ENCODE peak calls at places on chromosomes 13 and 19, in nine cellular contexts. One of them, this sample, is unnamed.

GRCh38 chr19:17406039-17406886 is 833 bp upstream of the BST2 start:
- DNase-seq in heart left ventricle: no peak
- DNase-seq in posterior cingulate gyrus: no peak
- DNase-seq in pancreas: no peak
- DNase-seq in stimulated activated CD4-positive, alpha-beta T cell treated with anti-CD3 and anti-CD28 coated beads, TNF-alpha, amount 100 ng/mL, for 24 hours: no peak
- DNase-seq in NCI-H2081: no peak
- DNase-seq in breast epithelium: no peak
- DNase-seq in NCI-H774: no peak
- DNase-seq in mucosa of descending colon: no peak
- DNase-seq in this sample: no peak

GRCh38 chr13:30720470-30720869 is 14.9 kb upstream of the ALOX5AP start:
- DNase-seq in NCI-H2081: no peak
- DNase-seq in pancreas: no peak
- DNase-seq in mucosa of descending colon: no peak
- DNase-seq in stimulated activated CD4-positive, alpha-beta T cell treated with anti-CD3 and anti-CD28 coated beads, TNF-alpha, amount 100 ng/mL, for 24 hours: no peak
- DNase-seq in heart left ventricle: no peak
- DNase-seq in posterior cingulate gyrus: no peak
- DNase-seq in NCI-H774: no peak
- DNase-seq in breast epithelium: no peak
- DNase-seq in this sample: no peak

GRCh38 chr19:3413796-3414327 is 47.5 kb downstream of the NFIC start:
- DNase-seq in posterior cingulate gyrus: no peak
- DNase-seq in NCI-H774: peak
- DNase-seq in mucosa of descending colon: no peak
- DNase-seq in heart left ventricle: no peak
- DNase-seq in stimulated activated CD4-positive, alpha-beta T cell treated with anti-CD3 and anti-CD28 coated beads, TNF-alpha, amount 100 ng/mL, for 24 hours: no peak
- DNase-seq in NCI-H2081: peak
- DNase-seq in pancreas: no peak
- DNase-seq in breast epithelium: no peak
- DNase-seq in this sample: no peak

GRCh38 chr13:30463820-30464495 is 1.8 kb downstream of the HMGB1 start:
- DNase-seq in heart left ventricle: peak
- DNase-seq in NCI-H774: no peak
- DNase-seq in stimulated activated CD4-positive, alpha-beta T cell treated with anti-CD3 and anti-CD28 coated beads, TNF-alpha, amount 100 ng/mL, for 24 hours: peak
- DNase-seq in posterior cingulate gyrus: peak
- DNase-seq in breast epithelium: peak
- DNase-seq in NCI-H2081: peak
- DNase-seq in mucosa of descending colon: peak
- DNase-seq in pancreas: peak
- DNase-seq in this sample: peak

GRCh38 chr19:45935267-45935666 is 20.7 kb upstream of the NANOS2 start:
- DNase-seq in posterior cingulate gyrus: no peak
- DNase-seq in breast epithelium: no peak
- DNase-seq in pancreas: no peak
- DNase-seq in stimulated activated CD4-positive, alpha-beta T cell treated with anti-CD3 and anti-CD28 coated beads, TNF-alpha, amount 100 ng/mL, for 24 hours: no peak
- DNase-seq in heart left ventricle: no peak
- DNase-seq in NCI-H774: no peak
- DNase-seq in mucosa of descending colon: no peak
- DNase-seq in NCI-H2081: no peak
- DNase-seq in this sample: no peak

GRCh38 chr13:79604752-79605151 is 123.8 kb downstream of the NDFIP2 start:
- DNase-seq in mucosa of descending colon: no peak
- DNase-seq in posterior cingulate gyrus: no peak
- DNase-seq in heart left ventricle: no peak
- DNase-seq in NCI-H774: no peak
- DNase-seq in breast epithelium: no peak
- DNase-seq in stimulated activated CD4-positive, alpha-beta T cell treated with anti-CD3 and anti-CD28 coated beads, TNF-alpha, amount 100 ng/mL, for 24 hours: no peak
- DNase-seq in NCI-H2081: no peak
- DNase-seq in pancreas: no peak
- DNase-seq in this sample: no peak

GRCh38 chr13:48561461-48562224 is 28.8 kb upstream of the RCBTB2 start:
- DNase-seq in stimulated activated CD4-positive, alpha-beta T cell treated with anti-CD3 and anti-CD28 coated beads, TNF-alpha, amount 100 ng/mL, for 24 hours: no peak
- DNase-seq in pancreas: no peak
- DNase-seq in mucosa of descending colon: no peak
- DNase-seq in NCI-H774: no peak
- DNase-seq in breast epithelium: no peak
- DNase-seq in heart left ventricle: no peak
- DNase-seq in posterior cingulate gyrus: no peak
- DNase-seq in NCI-H2081: no peak
- DNase-seq in this sample: no peak

GRCh38 chr19:3062165-3063105 is at the start of gene TLE5:
- DNase-seq in NCI-H774: peak
- DNase-seq in posterior cingulate gyrus: peak
- DNase-seq in pancreas: peak
- DNase-seq in NCI-H2081: peak
- DNase-seq in mucosa of descending colon: peak
- DNase-seq in stimulated activated CD4-positive, alpha-beta T cell treated with anti-CD3 and anti-CD28 coated beads, TNF-alpha, amount 100 ng/mL, for 24 hours: peak
- DNase-seq in breast epithelium: no peak
- DNase-seq in heart left ventricle: peak
- DNase-seq in this sample: peak

GRCh38 chr13:81745391-81745790 is 1404.5 kb upstream of the SPRY2 start:
- DNase-seq in breast epithelium: no peak
- DNase-seq in heart left ventricle: no peak
- DNase-seq in stimulated activated CD4-positive, alpha-beta T cell treated with anti-CD3 and anti-CD28 coated beads, TNF-alpha, amount 100 ng/mL, for 24 hours: no peak
- DNase-seq in NCI-H2081: no peak
- DNase-seq in NCI-H774: no peak
- DNase-seq in mucosa of descending colon: no peak
- DNase-seq in posterior cingulate gyrus: no peak
- DNase-seq in pancreas: no peak
- DNase-seq in this sample: no peak

GRCh38 chr13:85314686-85315085 is 484.5 kb downstream of the SLITRK6 start:
- DNase-seq in stimulated activated CD4-positive, alpha-beta T cell treated with anti-CD3 and anti-CD28 coated beads, TNF-alpha, amount 100 ng/mL, for 24 hours: no peak
- DNase-seq in NCI-H774: no peak
- DNase-seq in heart left ventricle: no peak
- DNase-seq in pancreas: no peak
- DNase-seq in NCI-H2081: no peak
- DNase-seq in breast epithelium: no peak
- DNase-seq in mucosa of descending colon: no peak
- DNase-seq in posterior cingulate gyrus: no peak
- DNase-seq in this sample: no peak

GRCh38 chr19:18278521-18279265 is 2.7 kb downstream of the JUND start:
- DNase-seq in posterior cingulate gyrus: no peak
- DNase-seq in NCI-H2081: no peak
- DNase-seq in mucosa of descending colon: peak
- DNase-seq in breast epithelium: peak
- DNase-seq in stimulated activated CD4-positive, alpha-beta T cell treated with anti-CD3 and anti-CD28 coated beads, TNF-alpha, amount 100 ng/mL, for 24 hours: no peak
- DNase-seq in NCI-H774: no peak
- DNase-seq in heart left ventricle: no peak
- DNase-seq in pancreas: no peak
- DNase-seq in this sample: no peak

GRCh38 chr13:26601669-26602068 is 44.2 kb downstream of the WASF3 start:
- DNase-seq in breast epithelium: no peak
- DNase-seq in mucosa of descending colon: no peak
- DNase-seq in stimulated activated CD4-positive, alpha-beta T cell treated with anti-CD3 and anti-CD28 coated beads, TNF-alpha, amount 100 ng/mL, for 24 hours: no peak
- DNase-seq in posterior cingulate gyrus: no peak
- DNase-seq in pancreas: no peak
- DNase-seq in NCI-H2081: peak
- DNase-seq in NCI-H774: no peak
- DNase-seq in heart left ventricle: no peak
- DNase-seq in this sample: no peak

GRCh38 chr13:57634829-57635165 is 3.3 kb downstream of the PCDH17 start:
- DNase-seq in stimulated activated CD4-positive, alpha-beta T cell treated with anti-CD3 and anti-CD28 coated beads, TNF-alpha, amount 100 ng/mL, for 24 hours: no peak
- DNase-seq in mucosa of descending colon: no peak
- DNase-seq in NCI-H774: no peak
- DNase-seq in breast epithelium: no peak
- DNase-seq in NCI-H2081: no peak
- DNase-seq in heart left ventricle: peak
- DNase-seq in pancreas: peak
- DNase-seq in posterior cingulate gyrus: peak
- DNase-seq in this sample: no peak

GRCh38 chr19:2774953-2775555 is 8.0 kb downstream of the SGTA start:
- DNase-seq in NCI-H774: no peak
- DNase-seq in breast epithelium: peak
- DNase-seq in heart left ventricle: no peak
- DNase-seq in NCI-H2081: no peak
- DNase-seq in posterior cingulate gyrus: no peak
- DNase-seq in mucosa of descending colon: no peak
- DNase-seq in pancreas: no peak
- DNase-seq in stimulated activated CD4-positive, alpha-beta T cell treated with anti-CD3 and anti-CD28 coated beads, TNF-alpha, amount 100 ng/mL, for 24 hours: no peak
- DNase-seq in this sample: no peak

GRCh38 chr19:44848036-44848804 is 2.1 kb downstream of the NECTIN2 start:
- DNase-seq in mucosa of descending colon: no peak
- DNase-seq in NCI-H2081: no peak
- DNase-seq in posterior cingulate gyrus: no peak
- DNase-seq in heart left ventricle: peak
- DNase-seq in breast epithelium: peak
- DNase-seq in stimulated activated CD4-positive, alpha-beta T cell treated with anti-CD3 and anti-CD28 coated beads, TNF-alpha, amount 100 ng/mL, for 24 hours: no peak
- DNase-seq in NCI-H774: no peak
- DNase-seq in pancreas: no peak
- DNase-seq in this sample: no peak

GRCh38 chr19:23118400-23118799 is 1.6 kb downstream of the ZNF730 start:
- DNase-seq in NCI-H2081: no peak
- DNase-seq in breast epithelium: no peak
- DNase-seq in pancreas: no peak
- DNase-seq in NCI-H774: no peak
- DNase-seq in posterior cingulate gyrus: no peak
- DNase-seq in stimulated activated CD4-positive, alpha-beta T cell treated with anti-CD3 and anti-CD28 coated beads, TNF-alpha, amount 100 ng/mL, for 24 hours: no peak
- DNase-seq in mucosa of descending colon: no peak
- DNase-seq in heart left ventricle: no peak
- DNase-seq in this sample: no peak

GRCh38 chr19:3670796-3671679 is 29.2 kb downstream of the PIP5K1C start:
- DNase-seq in breast epithelium: peak
- DNase-seq in posterior cingulate gyrus: no peak
- DNase-seq in mucosa of descending colon: peak
- DNase-seq in heart left ventricle: peak
- DNase-seq in stimulated activated CD4-positive, alpha-beta T cell treated with anti-CD3 and anti-CD28 coated beads, TNF-alpha, amount 100 ng/mL, for 24 hours: no peak
- DNase-seq in NCI-H774: no peak
- DNase-seq in NCI-H2081: no peak
- DNase-seq in pancreas: no peak
- DNase-seq in this sample: peak

GRCh38 chr13:104976964-104977363 is 1558.5 kb downstream of the EFNB2 start:
- DNase-seq in posterior cingulate gyrus: no peak
- DNase-seq in stimulated activated CD4-positive, alpha-beta T cell treated with anti-CD3 and anti-CD28 coated beads, TNF-alpha, amount 100 ng/mL, for 24 hours: no peak
- DNase-seq in breast epithelium: no peak
- DNase-seq in NCI-H774: no peak
- DNase-seq in pancreas: no peak
- DNase-seq in heart left ventricle: no peak
- DNase-seq in mucosa of descending colon: no peak
- DNase-seq in NCI-H2081: no peak
- DNase-seq in this sample: no peak

GRCh38 chr19:34193876-34194275 is 21.6 kb downstream of the LSM14A start:
- DNase-seq in posterior cingulate gyrus: no peak
- DNase-seq in NCI-H774: no peak
- DNase-seq in breast epithelium: no peak
- DNase-seq in stimulated activated CD4-positive, alpha-beta T cell treated with anti-CD3 and anti-CD28 coated beads, TNF-alpha, amount 100 ng/mL, for 24 hours: no peak
- DNase-seq in pancreas: no peak
- DNase-seq in heart left ventricle: no peak
- DNase-seq in mucosa of descending colon: no peak
- DNase-seq in NCI-H2081: no peak
- DNase-seq in this sample: no peak

GRCh38 chr13:36193151-36193855 is 21.1 kb downstream of the SOHLH2 start:
- DNase-seq in stimulated activated CD4-positive, alpha-beta T cell treated with anti-CD3 and anti-CD28 coated beads, TNF-alpha, amount 100 ng/mL, for 24 hours: no peak
- DNase-seq in NCI-H774: no peak
- DNase-seq in mucosa of descending colon: no peak
- DNase-seq in heart left ventricle: no peak
- DNase-seq in NCI-H2081: peak
- DNase-seq in posterior cingulate gyrus: no peak
- DNase-seq in breast epithelium: no peak
- DNase-seq in pancreas: no peak
- DNase-seq in this sample: no peak

GRCh38 chr13:32528358-32528757 is 10.2 kb downstream of the N4BP2L2 start:
- DNase-seq in NCI-H774: no peak
- DNase-seq in stimulated activated CD4-positive, alpha-beta T cell treated with anti-CD3 and anti-CD28 coated beads, TNF-alpha, amount 100 ng/mL, for 24 hours: no peak
- DNase-seq in posterior cingulate gyrus: no peak
- DNase-seq in pancreas: no peak
- DNase-seq in NCI-H2081: no peak
- DNase-seq in heart left ventricle: no peak
- DNase-seq in mucosa of descending colon: no peak
- DNase-seq in breast epithelium: no peak
- DNase-seq in this sample: no peak

GRCh38 chr13:51284339-51284738 is 55.2 kb upstream of the SERPINE3 start:
- DNase-seq in NCI-H2081: no peak
- DNase-seq in NCI-H774: no peak
- DNase-seq in stimulated activated CD4-positive, alpha-beta T cell treated with anti-CD3 and anti-CD28 coated beads, TNF-alpha, amount 100 ng/mL, for 24 hours: no peak
- DNase-seq in posterior cingulate gyrus: no peak
- DNase-seq in pancreas: no peak
- DNase-seq in mucosa of descending colon: no peak
- DNase-seq in heart left ventricle: no peak
- DNase-seq in breast epithelium: no peak
- DNase-seq in this sample: no peak

GRCh38 chr19:35693835-35694599 is 10.3 kb upstream of the ZBTB32 start:
- DNase-seq in NCI-H774: peak
- DNase-seq in pancreas: peak
- DNase-seq in heart left ventricle: peak
- DNase-seq in posterior cingulate gyrus: peak
- DNase-seq in NCI-H2081: peak
- DNase-seq in mucosa of descending colon: peak
- DNase-seq in stimulated activated CD4-positive, alpha-beta T cell treated with anti-CD3 and anti-CD28 coated beads, TNF-alpha, amount 100 ng/mL, for 24 hours: peak
- DNase-seq in breast epithelium: peak
- DNase-seq in this sample: peak

GRCh38 chr19:54247106-54247930 is 4.7 kb upstream of the LILRA6 start:
- DNase-seq in breast epithelium: no peak
- DNase-seq in heart left ventricle: no peak
- DNase-seq in pancreas: no peak
- DNase-seq in NCI-H774: no peak
- DNase-seq in posterior cingulate gyrus: no peak
- DNase-seq in stimulated activated CD4-positive, alpha-beta T cell treated with anti-CD3 and anti-CD28 coated beads, TNF-alpha, amount 100 ng/mL, for 24 hours: no peak
- DNase-seq in NCI-H2081: no peak
- DNase-seq in mucosa of descending colon: no peak
- DNase-seq in this sample: no peak

GRCh38 chr19:4639531-4640246 is 373 bp downstream of the TNFAIP8L1 start:
- DNase-seq in posterior cingulate gyrus: no peak
- DNase-seq in pancreas: no peak
- DNase-seq in NCI-H774: no peak
- DNase-seq in breast epithelium: no peak
- DNase-seq in heart left ventricle: peak
- DNase-seq in mucosa of descending colon: peak
- DNase-seq in NCI-H2081: peak
- DNase-seq in stimulated activated CD4-positive, alpha-beta T cell treated with anti-CD3 and anti-CD28 coated beads, TNF-alpha, amount 100 ng/mL, for 24 hours: no peak
- DNase-seq in this sample: no peak

GRCh38 chr13:107211073-107211472 is 643.1 kb upstream of the ARGLU1 start:
- DNase-seq in NCI-H2081: peak
- DNase-seq in pancreas: peak
- DNase-seq in breast epithelium: peak
- DNase-seq in heart left ventricle: peak
- DNase-seq in stimulated activated CD4-positive, alpha-beta T cell treated with anti-CD3 and anti-CD28 coated beads, TNF-alpha, amount 100 ng/mL, for 24 hours: no peak
- DNase-seq in mucosa of descending colon: peak
- DNase-seq in posterior cingulate gyrus: peak
- DNase-seq in NCI-H774: peak
- DNase-seq in this sample: peak

GRCh38 chr19:35495107-35496064 is 5.1 kb upstream of the KRTDAP start:
- DNase-seq in NCI-H2081: peak
- DNase-seq in stimulated activated CD4-positive, alpha-beta T cell treated with anti-CD3 and anti-CD28 coated beads, TNF-alpha, amount 100 ng/mL, for 24 hours: peak
- DNase-seq in breast epithelium: peak
- DNase-seq in pancreas: peak
- DNase-seq in posterior cingulate gyrus: peak
- DNase-seq in NCI-H774: peak
- DNase-seq in mucosa of descending colon: peak
- DNase-seq in heart left ventricle: peak
- DNase-seq in this sample: peak

This sample was measured in lung.